ENCODE peak calls at places on chromosomes 7 and 10, in seven cellular contexts. One of them, this sample, is unnamed.

GRCh38 chr10:133364645-133365431 is 7.0 kb upstream of the FUOM start:
- DNase-seq in HFFc6: no peak
- DNase-seq in cardiac muscle cell: no peak
- DNase-seq in progenitor cell of endocrine pancreas: no peak
- DNase-seq in mucosa of descending colon: peak; percentile 69
- DNase-seq in MCF 10A: no peak
- DNase-seq in thoracic aorta: no peak
- DNase-seq in this sample: no peak

GRCh38 chr10:89710748-89711147 is 9.4 kb downstream of the KIF20B start:
- DNase-seq in HFFc6: no peak
- DNase-seq in cardiac muscle cell: no peak
- DNase-seq in progenitor cell of endocrine pancreas: no peak
- DNase-seq in mucosa of descending colon: no peak
- DNase-seq in MCF 10A: no peak
- DNase-seq in thoracic aorta: no peak
- DNase-seq in this sample: no peak

GRCh38 chr10:69573056-69573806 is at the start of gene NEUROG3:
- DNase-seq in HFFc6: no peak
- DNase-seq in cardiac muscle cell: no peak
- DNase-seq in progenitor cell of endocrine pancreas: no peak
- DNase-seq in mucosa of descending colon: no peak
- DNase-seq in MCF 10A: no peak
- DNase-seq in thoracic aorta: no peak
- DNase-seq in this sample: no peak

GRCh38 chr7:98352621-98353020 is 48.3 kb downstream of the BAIAP2L1 start:
- DNase-seq in HFFc6: peak; percentile 95
- DNase-seq in cardiac muscle cell: no peak
- DNase-seq in progenitor cell of endocrine pancreas: no peak
- DNase-seq in mucosa of descending colon: no peak
- DNase-seq in MCF 10A: peak; percentile 86
- DNase-seq in thoracic aorta: no peak
- DNase-seq in this sample: peak; percentile 52

GRCh38 chr10:117860823-117861222 is 185.9 kb downstream of the RAB11FIP2 start:
- DNase-seq in HFFc6: no peak
- DNase-seq in cardiac muscle cell: no peak
- DNase-seq in progenitor cell of endocrine pancreas: no peak
- DNase-seq in mucosa of descending colon: no peak
- DNase-seq in MCF 10A: peak; percentile 34
- DNase-seq in thoracic aorta: no peak
- DNase-seq in this sample: no peak

GRCh38 chr7:90412458-90413184 is 9.4 kb downstream of the CLDN12 start:
- DNase-seq in HFFc6: peak; percentile 6
- DNase-seq in cardiac muscle cell: no peak
- DNase-seq in progenitor cell of endocrine pancreas: no peak
- DNase-seq in mucosa of descending colon: peak; percentile 83
- DNase-seq in MCF 10A: peak; percentile 48
- DNase-seq in thoracic aorta: no peak
- DNase-seq in this sample: no peak

GRCh38 chr10:46520941-46521340 is 35.5 kb downstream of the GPRIN2 start:
- DNase-seq in HFFc6: no peak
- DNase-seq in cardiac muscle cell: no peak
- DNase-seq in progenitor cell of endocrine pancreas: no peak
- DNase-seq in mucosa of descending colon: no peak
- DNase-seq in MCF 10A: peak; percentile 94
- DNase-seq in thoracic aorta: no peak
- DNase-seq in this sample: no peak

GRCh38 chr10:24039897-24040296 is 169.0 kb upstream of the KIAA1217 start:
- DNase-seq in HFFc6: no peak
- DNase-seq in cardiac muscle cell: no peak
- DNase-seq in progenitor cell of endocrine pancreas: no peak
- DNase-seq in mucosa of descending colon: peak; percentile 56
- DNase-seq in MCF 10A: no peak
- DNase-seq in thoracic aorta: no peak
- DNase-seq in this sample: no peak

GRCh38 chr7:1611708-1612241 is 41.9 kb upstream of the PSMG3 start:
- DNase-seq in HFFc6: peak; percentile 77
- DNase-seq in cardiac muscle cell: no peak
- DNase-seq in progenitor cell of endocrine pancreas: no peak
- DNase-seq in mucosa of descending colon: no peak
- DNase-seq in MCF 10A: peak; percentile 93
- DNase-seq in thoracic aorta: no peak
- DNase-seq in this sample: peak; percentile 86

GRCh38 chr10:129841590-129841989 is 122.5 kb downstream of the EBF3 start:
- DNase-seq in HFFc6: no peak
- DNase-seq in cardiac muscle cell: no peak
- DNase-seq in progenitor cell of endocrine pancreas: no peak
- DNase-seq in mucosa of descending colon: no peak
- DNase-seq in MCF 10A: no peak
- DNase-seq in thoracic aorta: no peak
- DNase-seq in this sample: no peak

GRCh38 chr7:86469680-86470295 is 173.9 kb upstream of the GRM3 start:
- DNase-seq in HFFc6: peak; percentile 70
- DNase-seq in cardiac muscle cell: peak; percentile 91
- DNase-seq in progenitor cell of endocrine pancreas: peak; percentile 43
- DNase-seq in mucosa of descending colon: peak; percentile 24
- DNase-seq in MCF 10A: peak; percentile 80
- DNase-seq in thoracic aorta: no peak
- DNase-seq in this sample: peak; percentile 2

GRCh38 chr10:88991161-88991899 is 732 bp downstream of the FAS start:
- DNase-seq in HFFc6: peak; percentile 33
- DNase-seq in cardiac muscle cell: peak; percentile 79
- DNase-seq in progenitor cell of endocrine pancreas: peak; percentile 12
- DNase-seq in mucosa of descending colon: peak; percentile 84
- DNase-seq in MCF 10A: peak; percentile 85
- DNase-seq in thoracic aorta: peak; percentile 35
- DNase-seq in this sample: peak; percentile 32

GRCh38 chr10:28668363-28669226 is 8.7 kb upstream of the BAMBI start:
- DNase-seq in HFFc6: no peak
- DNase-seq in cardiac muscle cell: peak; percentile 87
- DNase-seq in progenitor cell of endocrine pancreas: peak; percentile 32
- DNase-seq in mucosa of descending colon: peak; percentile 74
- DNase-seq in MCF 10A: no peak
- DNase-seq in thoracic aorta: no peak
- DNase-seq in this sample: no peak

GRCh38 chr10:11177926-11178453 is 160.3 kb downstream of the CELF2 start:
- DNase-seq in HFFc6: no peak
- DNase-seq in cardiac muscle cell: peak; percentile 79
- DNase-seq in progenitor cell of endocrine pancreas: no peak
- DNase-seq in mucosa of descending colon: no peak
- DNase-seq in MCF 10A: no peak
- DNase-seq in thoracic aorta: no peak
- DNase-seq in this sample: no peak
- TF ChIP-seq CTCF in HFFc6: no peak
- TF ChIP-seq CTCF in cardiac muscle cell: no peak
- TF ChIP-seq CTCF in progenitor cell of endocrine pancreas: no peak
- TF ChIP-seq CTCF in mucosa of descending colon: no peak
- TF ChIP-seq CTCF in MCF 10A: no peak
- TF ChIP-seq CTCF in thoracic aorta: no peak
- TF ChIP-seq CTCF in this sample: no peak

GRCh38 chr7:93036149-93036640 is 81.6 kb downstream of the SAMD9 start:
- DNase-seq in HFFc6: no peak
- DNase-seq in cardiac muscle cell: no peak
- DNase-seq in progenitor cell of endocrine pancreas: no peak
- DNase-seq in mucosa of descending colon: no peak
- DNase-seq in MCF 10A: no peak
- DNase-seq in thoracic aorta: no peak
- DNase-seq in this sample: no peak
- TF ChIP-seq CTCF in HFFc6: no peak
- TF ChIP-seq CTCF in cardiac muscle cell: no peak
- TF ChIP-seq CTCF in progenitor cell of endocrine pancreas: no peak
- TF ChIP-seq CTCF in mucosa of descending colon: no peak
- TF ChIP-seq CTCF in MCF 10A: no peak
- TF ChIP-seq CTCF in thoracic aorta: no peak
- TF ChIP-seq CTCF in this sample: no peak

DNA sequence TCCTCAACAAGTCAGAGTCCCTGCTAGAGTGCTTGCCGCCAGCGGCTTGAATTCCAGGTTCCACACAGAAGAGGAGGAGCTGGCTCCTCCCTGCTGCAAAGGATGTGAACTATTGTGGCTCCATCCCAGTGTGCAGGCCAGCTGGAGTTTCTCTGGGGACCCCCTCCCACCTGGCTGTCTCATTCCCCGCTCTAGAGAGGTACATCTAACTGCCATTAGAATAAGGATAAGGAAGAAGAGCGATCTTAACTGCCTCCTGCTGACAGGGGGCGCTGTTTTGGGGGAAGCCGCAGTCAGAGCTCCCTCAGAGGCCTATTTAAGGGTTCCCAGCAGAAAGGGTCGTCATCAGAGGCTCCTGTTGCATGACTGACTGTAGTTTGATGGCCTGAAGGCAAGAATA is 40.8 kb upstream of the HECW1 start:
- DNase-seq in HFFc6: no peak
- DNase-seq in cardiac muscle cell: peak; percentile 49
- DNase-seq in progenitor cell of endocrine pancreas: no peak
- DNase-seq in mucosa of descending colon: no peak
- DNase-seq in MCF 10A: peak; percentile 21
- DNase-seq in thoracic aorta: no peak
- DNase-seq in this sample: no peak
- TF ChIP-seq CTCF in HFFc6: peak; percentile 73
- TF ChIP-seq CTCF in cardiac muscle cell: peak; percentile 45
- TF ChIP-seq CTCF in progenitor cell of endocrine pancreas: peak; percentile 58
- TF ChIP-seq CTCF in mucosa of descending colon: no peak
- TF ChIP-seq CTCF in MCF 10A: peak; percentile 34
- TF ChIP-seq CTCF in thoracic aorta: no peak
- TF ChIP-seq CTCF in this sample: peak; percentile 33

DNA sequence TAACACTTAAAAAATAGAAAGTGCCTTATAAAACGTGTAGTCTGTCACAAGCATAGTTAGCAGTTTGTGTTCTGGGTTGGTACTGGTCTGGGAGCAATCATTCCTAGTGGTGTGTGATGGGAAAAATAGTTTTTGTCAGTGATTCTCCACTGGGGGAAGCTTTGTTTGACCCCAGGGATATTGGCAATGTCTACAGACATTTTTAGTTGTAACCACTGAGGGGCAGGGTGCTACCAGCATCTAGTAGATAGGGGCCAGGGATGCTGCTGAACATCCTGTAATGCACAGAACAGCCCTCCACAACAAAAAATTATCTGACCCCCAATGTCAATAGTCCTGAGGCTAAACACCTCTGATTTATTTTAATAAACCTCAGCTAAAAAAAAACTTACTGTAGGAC is 51.6 kb upstream of the CREB5 start:
- DNase-seq in HFFc6: no peak
- DNase-seq in cardiac muscle cell: no peak
- DNase-seq in progenitor cell of endocrine pancreas: no peak
- DNase-seq in mucosa of descending colon: no peak
- DNase-seq in MCF 10A: no peak
- DNase-seq in thoracic aorta: no peak
- DNase-seq in this sample: no peak
- TF ChIP-seq CTCF in HFFc6: no peak
- TF ChIP-seq CTCF in cardiac muscle cell: no peak
- TF ChIP-seq CTCF in progenitor cell of endocrine pancreas: no peak
- TF ChIP-seq CTCF in mucosa of descending colon: no peak
- TF ChIP-seq CTCF in MCF 10A: no peak
- TF ChIP-seq CTCF in thoracic aorta: no peak
- TF ChIP-seq CTCF in this sample: no peak

DNA sequence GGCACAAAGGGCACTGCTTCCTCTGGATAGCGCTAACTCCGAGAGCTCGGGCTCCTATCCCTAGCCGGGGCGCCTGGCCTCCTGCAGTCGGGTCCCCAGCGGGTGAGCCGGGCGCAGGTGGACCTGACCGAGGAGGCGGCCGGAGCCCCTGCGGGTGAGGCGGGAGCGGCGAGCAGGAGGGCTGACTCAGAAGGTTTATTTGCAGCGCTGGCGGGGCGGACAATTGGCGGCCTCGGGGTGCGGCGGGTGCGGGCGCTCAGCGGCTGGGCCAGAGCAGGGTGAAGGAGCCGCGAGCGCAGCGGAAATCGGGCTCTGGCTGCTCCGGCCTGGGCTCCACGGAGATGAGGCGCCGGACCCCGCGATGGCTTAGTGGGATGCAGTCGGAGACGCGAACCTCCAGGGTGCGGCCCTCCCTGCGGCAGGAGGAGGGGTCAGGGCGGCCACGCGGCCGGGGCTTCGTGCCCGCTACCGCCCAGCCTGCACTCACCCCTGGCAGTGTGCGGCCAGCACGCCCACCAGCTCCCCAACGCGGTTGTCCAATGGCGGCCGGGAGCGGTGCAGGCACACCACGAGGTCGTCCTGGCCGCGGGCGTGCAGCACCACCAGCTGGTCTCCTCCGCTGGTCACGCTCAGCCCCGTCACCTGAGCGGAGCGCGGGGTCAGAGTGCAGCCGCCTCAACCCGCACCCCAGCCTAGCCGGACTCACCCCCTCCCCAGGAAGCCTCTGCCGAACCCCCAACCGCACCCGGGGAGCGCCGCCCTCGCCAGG is 16.1 kb downstream of the MYO1G start:
- DNase-seq in HFFc6: no peak
- DNase-seq in cardiac muscle cell: peak; percentile 41
- DNase-seq in progenitor cell of endocrine pancreas: peak; percentile 37
- DNase-seq in mucosa of descending colon: no peak
- DNase-seq in MCF 10A: no peak
- DNase-seq in thoracic aorta: no peak
- DNase-seq in this sample: no peak
- TF ChIP-seq CTCF in HFFc6: no peak
- TF ChIP-seq CTCF in cardiac muscle cell: no peak
- TF ChIP-seq CTCF in progenitor cell of endocrine pancreas: no peak
- TF ChIP-seq CTCF in mucosa of descending colon: no peak
- TF ChIP-seq CTCF in MCF 10A: no peak
- TF ChIP-seq CTCF in thoracic aorta: no peak
- TF ChIP-seq CTCF in this sample: no peak

GRCh38 chr7:46212425-46213153 is 291.5 kb upstream of the IGFBP3 start:
- DNase-seq in HFFc6: no peak
- DNase-seq in cardiac muscle cell: no peak
- DNase-seq in progenitor cell of endocrine pancreas: no peak
- DNase-seq in mucosa of descending colon: no peak
- DNase-seq in MCF 10A: no peak
- DNase-seq in thoracic aorta: no peak
- DNase-seq in this sample: no peak
- TF ChIP-seq CTCF in HFFc6: no peak
- TF ChIP-seq CTCF in cardiac muscle cell: no peak
- TF ChIP-seq CTCF in progenitor cell of endocrine pancreas: no peak
- TF ChIP-seq CTCF in mucosa of descending colon: no peak
- TF ChIP-seq CTCF in MCF 10A: no peak
- TF ChIP-seq CTCF in thoracic aorta: no peak
- TF ChIP-seq CTCF in this sample: no peak

GRCh38 chr10:12656518-12657142 is 307.3 kb downstream of the CAMK1D start:
- DNase-seq in HFFc6: peak; percentile 65
- DNase-seq in cardiac muscle cell: peak; percentile 58
- DNase-seq in progenitor cell of endocrine pancreas: no peak
- DNase-seq in mucosa of descending colon: no peak
- DNase-seq in MCF 10A: peak; percentile 54
- DNase-seq in thoracic aorta: no peak
- DNase-seq in this sample: peak; percentile 32
- TF ChIP-seq CTCF in HFFc6: peak; percentile 82
- TF ChIP-seq CTCF in cardiac muscle cell: peak; percentile 77
- TF ChIP-seq CTCF in progenitor cell of endocrine pancreas: peak; percentile 74
- TF ChIP-seq CTCF in mucosa of descending colon: peak; percentile 49
- TF ChIP-seq CTCF in MCF 10A: peak; percentile 55
- TF ChIP-seq CTCF in thoracic aorta: peak; percentile 47
- TF ChIP-seq CTCF in this sample: peak; percentile 66

This sample was measured in AG09319.